ENCODE peak calls at places on chromosomes 13 and 19, in eight cellular contexts. One of them, this sample, is unnamed.

GRCh38 chr19:23916991-23917390 is 2.3 kb downstream of the ZNF726 start:
- DNase-seq in fibroblast of mammary gland: peak; percentile 47
- DNase-seq in ascending aorta: no peak
- DNase-seq in kidney: no peak
- DNase-seq in brain microvascular endothelial cell: peak; percentile 4
- DNase-seq in cardiac fibroblast: peak; percentile 52
- DNase-seq in astrocyte of the cerebellum: no peak
- DNase-seq in heart left ventricle: no peak
- DNase-seq in this sample: no peak

GRCh38 chr19:51094696-51095279 is 12.1 kb upstream of the KLK14 start:
- DNase-seq in kidney: peak; percentile 43
- DNase-seq in fibroblast of mammary gland: no peak
- DNase-seq in cardiac fibroblast: peak; percentile 14
- DNase-seq in heart left ventricle: no peak
- DNase-seq in brain microvascular endothelial cell: no peak
- DNase-seq in ascending aorta: no peak
- DNase-seq in astrocyte of the cerebellum: no peak
- DNase-seq in this sample: peak; percentile 71

GRCh38 chr13:29702912-29703351 is 107.4 kb upstream of the SLC7A1 start:
- DNase-seq in heart left ventricle: peak; percentile 38
- DNase-seq in kidney: peak; percentile 80
- DNase-seq in ascending aorta: no peak
- DNase-seq in brain microvascular endothelial cell: peak; percentile 92
- DNase-seq in astrocyte of the cerebellum: peak; percentile 43
- DNase-seq in cardiac fibroblast: peak; percentile 89
- DNase-seq in fibroblast of mammary gland: peak; percentile 93
- DNase-seq in this sample: no peak

GRCh38 chr19:32253683-32254020 is 91.8 kb upstream of the ZNF507 start:
- DNase-seq in ascending aorta: no peak
- DNase-seq in kidney: no peak
- DNase-seq in cardiac fibroblast: no peak
- DNase-seq in fibroblast of mammary gland: no peak
- DNase-seq in heart left ventricle: no peak
- DNase-seq in astrocyte of the cerebellum: no peak
- DNase-seq in brain microvascular endothelial cell: no peak
- DNase-seq in this sample: no peak

GRCh38 chr19:401836-402535 is 7.0 kb downstream of the C2CD4C start:
- DNase-seq in cardiac fibroblast: no peak
- DNase-seq in fibroblast of mammary gland: no peak
- DNase-seq in kidney: peak; percentile 51
- DNase-seq in brain microvascular endothelial cell: no peak
- DNase-seq in ascending aorta: peak; percentile 46
- DNase-seq in heart left ventricle: no peak
- DNase-seq in astrocyte of the cerebellum: no peak
- DNase-seq in this sample: no peak

GRCh38 chr13:52879950-52880650 is 31.7 kb upstream of the PCDH8 start:
- DNase-seq in kidney: no peak
- DNase-seq in brain microvascular endothelial cell: no peak
- DNase-seq in ascending aorta: no peak
- DNase-seq in heart left ventricle: no peak
- DNase-seq in fibroblast of mammary gland: no peak
- DNase-seq in cardiac fibroblast: no peak
- DNase-seq in astrocyte of the cerebellum: no peak
- DNase-seq in this sample: no peak

GRCh38 chr13:98509271-98510155 is 67.4 kb downstream of the STK24 start:
- DNase-seq in astrocyte of the cerebellum: peak; percentile 68
- DNase-seq in kidney: no peak
- DNase-seq in fibroblast of mammary gland: peak; percentile 96
- DNase-seq in heart left ventricle: peak; percentile 41
- DNase-seq in cardiac fibroblast: peak; percentile 96
- DNase-seq in ascending aorta: peak; percentile 80
- DNase-seq in brain microvascular endothelial cell: peak; percentile 92
- DNase-seq in this sample: no peak

GRCh38 chr13:107586216-107586615 is 629.1 kb downstream of the LIG4 start:
- DNase-seq in kidney: no peak
- DNase-seq in brain microvascular endothelial cell: no peak
- DNase-seq in cardiac fibroblast: no peak
- DNase-seq in ascending aorta: no peak
- DNase-seq in fibroblast of mammary gland: peak; percentile 10
- DNase-seq in astrocyte of the cerebellum: no peak
- DNase-seq in heart left ventricle: no peak
- DNase-seq in this sample: no peak

GRCh38 chr13:73608731-73609485 is 525.3 kb downstream of the KLF12 start:
- DNase-seq in cardiac fibroblast: no peak
- DNase-seq in astrocyte of the cerebellum: no peak
- DNase-seq in brain microvascular endothelial cell: no peak
- DNase-seq in ascending aorta: no peak
- DNase-seq in heart left ventricle: no peak
- DNase-seq in kidney: no peak
- DNase-seq in fibroblast of mammary gland: no peak
- DNase-seq in this sample: no peak

GRCh38 chr19:2775556-2776430 is 7.3 kb downstream of the SGTA start:
- DNase-seq in ascending aorta: peak; percentile 82
- DNase-seq in heart left ventricle: peak; percentile 81
- DNase-seq in brain microvascular endothelial cell: peak; percentile 39
- DNase-seq in kidney: no peak
- DNase-seq in astrocyte of the cerebellum: peak; percentile 26
- DNase-seq in cardiac fibroblast: peak; percentile 72
- DNase-seq in fibroblast of mammary gland: peak; percentile 86
- DNase-seq in this sample: peak; percentile 86

GRCh38 chr19:36101550-36102327 is 9.2 kb upstream of the OVOL3 start:
- DNase-seq in fibroblast of mammary gland: no peak
- DNase-seq in cardiac fibroblast: no peak
- DNase-seq in kidney: no peak
- DNase-seq in ascending aorta: no peak
- DNase-seq in heart left ventricle: no peak
- DNase-seq in brain microvascular endothelial cell: no peak
- DNase-seq in astrocyte of the cerebellum: no peak
- DNase-seq in this sample: no peak

GRCh38 chr13:111946214-111946613 is 120.7 kb upstream of the SOX1 start:
- DNase-seq in heart left ventricle: no peak
- DNase-seq in astrocyte of the cerebellum: no peak
- DNase-seq in ascending aorta: no peak
- DNase-seq in brain microvascular endothelial cell: no peak
- DNase-seq in cardiac fibroblast: no peak
- DNase-seq in fibroblast of mammary gland: no peak
- DNase-seq in kidney: no peak
- DNase-seq in this sample: no peak

GRCh38 chr19:4933528-4933927 is 24.2 kb downstream of the UHRF1 start:
- DNase-seq in brain microvascular endothelial cell: no peak
- DNase-seq in fibroblast of mammary gland: peak; percentile 59
- DNase-seq in cardiac fibroblast: peak; percentile 26
- DNase-seq in astrocyte of the cerebellum: no peak
- DNase-seq in heart left ventricle: no peak
- DNase-seq in ascending aorta: no peak
- DNase-seq in kidney: no peak
- DNase-seq in this sample: no peak

GRCh38 chr19:32743447-32743846 is 23.9 kb downstream of the TDRD12 start:
- DNase-seq in ascending aorta: no peak
- DNase-seq in kidney: no peak
- DNase-seq in astrocyte of the cerebellum: no peak
- DNase-seq in heart left ventricle: no peak
- DNase-seq in cardiac fibroblast: no peak
- DNase-seq in fibroblast of mammary gland: no peak
- DNase-seq in brain microvascular endothelial cell: no peak
- DNase-seq in this sample: no peak

GRCh38 chr13:111367340-111367739 is 46.9 kb downstream of the TEX29 start:
- DNase-seq in ascending aorta: no peak
- DNase-seq in astrocyte of the cerebellum: no peak
- DNase-seq in heart left ventricle: no peak
- DNase-seq in kidney: no peak
- DNase-seq in brain microvascular endothelial cell: no peak
- DNase-seq in cardiac fibroblast: no peak
- DNase-seq in fibroblast of mammary gland: no peak
- DNase-seq in this sample: no peak

GRCh38 chr13:76711515-76712182 is 174.6 kb downstream of the KCTD12 start:
- DNase-seq in astrocyte of the cerebellum: peak; percentile 88
- DNase-seq in brain microvascular endothelial cell: peak; percentile 77
- DNase-seq in kidney: no peak
- DNase-seq in ascending aorta: no peak
- DNase-seq in cardiac fibroblast: peak; percentile 95
- DNase-seq in fibroblast of mammary gland: peak; percentile 91
- DNase-seq in heart left ventricle: peak; percentile 34
- DNase-seq in this sample: no peak

GRCh38 chr19:34881982-34882381 is 44.7 kb upstream of the ZNF30 start:
- DNase-seq in brain microvascular endothelial cell: no peak
- DNase-seq in fibroblast of mammary gland: no peak
- DNase-seq in ascending aorta: no peak
- DNase-seq in cardiac fibroblast: peak; percentile 18
- DNase-seq in heart left ventricle: no peak
- DNase-seq in astrocyte of the cerebellum: no peak
- DNase-seq in kidney: no peak
- DNase-seq in this sample: no peak

GRCh38 chr19:11191273-11191755 is 6.0 kb downstream of the KANK2 start:
- DNase-seq in heart left ventricle: peak; percentile 81
- DNase-seq in astrocyte of the cerebellum: no peak
- DNase-seq in ascending aorta: peak; percentile 88
- DNase-seq in cardiac fibroblast: peak; percentile 87
- DNase-seq in kidney: peak; percentile 91
- DNase-seq in fibroblast of mammary gland: peak; percentile 83
- DNase-seq in brain microvascular endothelial cell: peak; percentile 77
- DNase-seq in this sample: no peak

GRCh38 chr13:59677966-59678814 is 485.5 kb downstream of the DIAPH3 start:
- DNase-seq in kidney: no peak
- DNase-seq in cardiac fibroblast: peak; percentile 82
- DNase-seq in brain microvascular endothelial cell: peak; percentile 76
- DNase-seq in fibroblast of mammary gland: peak; percentile 67
- DNase-seq in ascending aorta: no peak
- DNase-seq in astrocyte of the cerebellum: peak; percentile 58
- DNase-seq in heart left ventricle: peak; percentile 16
- DNase-seq in this sample: peak; percentile 31

GRCh38 chr19:38617764-38618589 is at the start of gene MAP4K1:
- DNase-seq in heart left ventricle: peak; percentile 52
- DNase-seq in ascending aorta: peak; percentile 67
- DNase-seq in cardiac fibroblast: no peak
- DNase-seq in brain microvascular endothelial cell: no peak
- DNase-seq in fibroblast of mammary gland: no peak
- DNase-seq in kidney: peak; percentile 86
- DNase-seq in astrocyte of the cerebellum: no peak
- DNase-seq in this sample: peak; percentile 85

GRCh38 chr13:110942248-110942981 is 27.5 kb upstream of the ANKRD10 start:
- DNase-seq in astrocyte of the cerebellum: no peak
- DNase-seq in ascending aorta: no peak
- DNase-seq in heart left ventricle: no peak
- DNase-seq in kidney: no peak
- DNase-seq in fibroblast of mammary gland: peak; percentile 14
- DNase-seq in brain microvascular endothelial cell: no peak
- DNase-seq in cardiac fibroblast: peak; percentile 17
- DNase-seq in this sample: no peak

GRCh38 chr19:33675501-33676124 is 53.9 kb downstream of the CHST8 start:
- DNase-seq in fibroblast of mammary gland: no peak
- DNase-seq in kidney: peak; percentile 48
- DNase-seq in cardiac fibroblast: no peak
- DNase-seq in brain microvascular endothelial cell: no peak
- DNase-seq in heart left ventricle: no peak
- DNase-seq in ascending aorta: no peak
- DNase-seq in astrocyte of the cerebellum: no peak
- DNase-seq in this sample: no peak

GRCh38 chr19:6536138-6536671 is 5.4 kb downstream of the TNFSF9 start:
- DNase-seq in ascending aorta: peak; percentile 80
- DNase-seq in astrocyte of the cerebellum: no peak
- DNase-seq in kidney: peak; percentile 78
- DNase-seq in fibroblast of mammary gland: peak; percentile 41
- DNase-seq in cardiac fibroblast: peak; percentile 53
- DNase-seq in brain microvascular endothelial cell: peak; percentile 27
- DNase-seq in heart left ventricle: no peak
- DNase-seq in this sample: peak; percentile 97

GRCh38 chr13:109567315-109567714 is 219.1 kb downstream of the IRS2 start:
- DNase-seq in cardiac fibroblast: peak; percentile 27
- DNase-seq in heart left ventricle: no peak
- DNase-seq in kidney: no peak
- DNase-seq in ascending aorta: no peak
- DNase-seq in brain microvascular endothelial cell: no peak
- DNase-seq in astrocyte of the cerebellum: no peak
- DNase-seq in fibroblast of mammary gland: peak; percentile 27
- DNase-seq in this sample: no peak
- TF ChIP-seq CTCF in cardiac fibroblast: peak; percentile 42
- TF ChIP-seq CTCF in heart left ventricle: no peak
- TF ChIP-seq CTCF in kidney: no peak
- TF ChIP-seq CTCF in ascending aorta: no peak
- TF ChIP-seq CTCF in brain microvascular endothelial cell: peak; percentile 34
- TF ChIP-seq CTCF in astrocyte of the cerebellum: no peak
- TF ChIP-seq CTCF in fibroblast of mammary gland: peak; percentile 42
- TF ChIP-seq CTCF in this sample: no peak

GRCh38 chr19:18435848-18436631 is 1.9 kb downstream of the ISYNA1 start:
- DNase-seq in astrocyte of the cerebellum: no peak
- DNase-seq in brain microvascular endothelial cell: no peak
- DNase-seq in cardiac fibroblast: no peak
- DNase-seq in kidney: no peak
- DNase-seq in ascending aorta: no peak
- DNase-seq in heart left ventricle: peak; percentile 61
- DNase-seq in fibroblast of mammary gland: no peak
- DNase-seq in this sample: no peak

GRCh38 chr19:18437481-18438330 is at the start of gene ISYNA1:
- DNase-seq in astrocyte of the cerebellum: no peak
- DNase-seq in fibroblast of mammary gland: no peak
- DNase-seq in brain microvascular endothelial cell: peak; percentile 42
- DNase-seq in heart left ventricle: peak; percentile 74
- DNase-seq in cardiac fibroblast: peak; percentile 15
- DNase-seq in kidney: peak; percentile 89
- DNase-seq in ascending aorta: no peak
- DNase-seq in this sample: peak; percentile 83

GRCh38 chr19:18435185-18435841 is 2.6 kb downstream of the ISYNA1 start:
- DNase-seq in astrocyte of the cerebellum: no peak
- DNase-seq in ascending aorta: no peak
- DNase-seq in heart left ventricle: no peak
- DNase-seq in fibroblast of mammary gland: no peak
- DNase-seq in cardiac fibroblast: no peak
- DNase-seq in kidney: no peak
- DNase-seq in brain microvascular endothelial cell: no peak
- DNase-seq in this sample: no peak

GRCh38 chr19:18438331-18439024 is 545 bp upstream of the ISYNA1 start:
- DNase-seq in astrocyte of the cerebellum: no peak
- DNase-seq in cardiac fibroblast: no peak
- DNase-seq in kidney: peak; percentile 90
- DNase-seq in brain microvascular endothelial cell: peak; percentile 38
- DNase-seq in ascending aorta: peak; percentile 86
- DNase-seq in fibroblast of mammary gland: no peak
- DNase-seq in heart left ventricle: peak; percentile 74
- DNase-seq in this sample: no peak

GRCh38 chr19:18436651-18437478 is 1.1 kb downstream of the ISYNA1 start:
- DNase-seq in ascending aorta: peak; percentile 89
- DNase-seq in heart left ventricle: peak; percentile 90
- DNase-seq in kidney: peak; percentile 94
- DNase-seq in brain microvascular endothelial cell: peak; percentile 72
- DNase-seq in fibroblast of mammary gland: peak; percentile 69
- DNase-seq in astrocyte of the cerebellum: no peak
- DNase-seq in cardiac fibroblast: peak; percentile 84
- DNase-seq in this sample: peak; percentile 97
- TF ChIP-seq CTCF in ascending aorta: no peak
- TF ChIP-seq CTCF in heart left ventricle: no peak
- TF ChIP-seq CTCF in kidney: no peak
- TF ChIP-seq CTCF in brain microvascular endothelial cell: peak; percentile 16
- TF ChIP-seq CTCF in fibroblast of mammary gland: no peak
- TF ChIP-seq CTCF in astrocyte of the cerebellum: no peak
- TF ChIP-seq CTCF in cardiac fibroblast: no peak
- TF ChIP-seq CTCF in this sample: no peak

GRCh38 chr19:3881272-3882040 is 971 bp downstream of the ATCAY start:
- DNase-seq in brain microvascular endothelial cell: no peak
- DNase-seq in cardiac fibroblast: no peak
- DNase-seq in kidney: no peak
- DNase-seq in ascending aorta: no peak
- DNase-seq in astrocyte of the cerebellum: no peak
- DNase-seq in heart left ventricle: no peak
- DNase-seq in fibroblast of mammary gland: no peak
- DNase-seq in this sample: no peak
- TF ChIP-seq CTCF in brain microvascular endothelial cell: no peak
- TF ChIP-seq CTCF in cardiac fibroblast: no peak
- TF ChIP-seq CTCF in kidney: no peak
- TF ChIP-seq CTCF in ascending aorta: no peak
- TF ChIP-seq CTCF in astrocyte of the cerebellum: no peak
- TF ChIP-seq CTCF in heart left ventricle: no peak
- TF ChIP-seq CTCF in fibroblast of mammary gland: no peak
- TF ChIP-seq CTCF in this sample: no peak

GRCh38 chr13:49549289-49549688 is 36.1 kb downstream of the RCBTB1 start:
- DNase-seq in ascending aorta: no peak
- DNase-seq in fibroblast of mammary gland: no peak
- DNase-seq in astrocyte of the cerebellum: no peak
- DNase-seq in cardiac fibroblast: no peak
- DNase-seq in brain microvascular endothelial cell: no peak
- DNase-seq in kidney: no peak
- DNase-seq in heart left ventricle: no peak
- DNase-seq in this sample: no peak
- TF ChIP-seq CTCF in ascending aorta: no peak
- TF ChIP-seq CTCF in fibroblast of mammary gland: no peak
- TF ChIP-seq CTCF in astrocyte of the cerebellum: peak; percentile 18
- TF ChIP-seq CTCF in cardiac fibroblast: peak; percentile 33
- TF ChIP-seq CTCF in brain microvascular endothelial cell: peak; percentile 29
- TF ChIP-seq CTCF in kidney: peak; percentile 2
- TF ChIP-seq CTCF in heart left ventricle: no peak
- TF ChIP-seq CTCF in this sample: peak; percentile 12